ENCODE peak calls at places on chromosomes 11 and 22, in ten cellular contexts. K is M059J; G is Right ventricle myocardium superior; A is left kidney; Q is stomach; L is prostate gland; Z is GM03348; D is naive thymus-derived CD4-positive, alpha-beta T cell; T is RCC 7860; E is NCI-H460. O is an unnamed sample.

GRCh38 chr22:38316340-38317236 is 645 bp downstream of the CSNK1E start:
- DNase-seq in A (peak; percentile 83), D (peak; percentile 61), G (peak; percentile 83), E (no peak), Q (peak; percentile 66), Z (peak; percentile 86), K (peak; percentile 44), L (peak; percentile 68), T (no peak), O (no peak)

GRCh38 chr22:46996595-46997310 is 234.3 kb downstream of the TBC1D22A start:
- DNase-seq in T (no peak), L (no peak), E (no peak), D (no peak), A (no peak), K (peak; percentile 4), Z (no peak), Q (no peak), G (no peak), O (no peak)

GRCh38 chr11:122100222-122101080 is 15.6 kb downstream of the BLID start:
- DNase-seq in K (peak; percentile 65), Q (no peak), T (no peak), Z (peak; percentile 74), A (peak; percentile 79), G (peak; percentile 54), E (no peak), D (no peak), L (peak; percentile 36), O (no peak)

GRCh38 chr22:41822289-41823057 is 10.4 kb upstream of the SREBF2 start:
- DNase-seq in Z (peak; percentile 57), T (peak; percentile 86), A (peak; percentile 72), G (no peak), E (peak; percentile 43), L (peak; percentile 58), D (peak; percentile 75), Q (no peak), K (peak; percentile 84), O (peak; percentile 15)

GRCh38 chr11:113663567-113663966 is 42.5 kb downstream of the TMPRSS5 start:
- DNase-seq in Q (no peak), L (no peak), E (no peak), A (no peak), D (no peak), Z (no peak), G (no peak), T (peak; percentile 67), K (peak; percentile 87), O (no peak)

GRCh38 chr11:57395905-57396623 is 5.6 kb upstream of the PRG2 start:
- DNase-seq in G (no peak), Q (no peak), A (no peak), E (no peak), T (no peak), L (no peak), K (no peak), Z (no peak), D (no peak), O (no peak)

GRCh38 chr22:38467904-38468760 is at the start of gene KDELR3:
- DNase-seq in G (peak; percentile 82), Q (peak; percentile 72), D (no peak), T (peak; percentile 37), K (peak; percentile 64), L (peak; percentile 46), E (peak; percentile 42), A (peak; percentile 81), Z (peak; percentile 99), O (peak; percentile 33)

GRCh38 chr22:41925783-41926460 is 684 bp downstream of the TNFRSF13C start:
- DNase-seq in E (peak; percentile 30), T (no peak), D (peak; percentile 65), Q (peak; percentile 87), L (peak; percentile 43), A (peak; percentile 85), K (no peak), G (peak; percentile 79), Z (peak; percentile 82), O (peak; percentile 74)

GRCh38 chr22:28656156-28656555 is 23.5 kb downstream of the TTC28 start:
- DNase-seq in L (no peak), K (no peak), D (no peak), Z (no peak), E (no peak), G (no peak), T (no peak), A (no peak), Q (no peak), O (no peak)

GRCh38 chr22:37026325-37026724 is 6.8 kb downstream of the MPST start:
- DNase-seq in Z (no peak), Q (no peak), A (no peak), D (no peak), K (no peak), L (no peak), T (no peak), E (no peak), G (no peak), O (no peak)

GRCh38 chr11:44630511-44631210 is 65.2 kb downstream of the CD82 start:
- DNase-seq in Q (peak; percentile 7), L (peak; percentile 2), D (no peak), T (no peak), Z (peak; percentile 2), G (peak; percentile 20), E (no peak), A (no peak), K (no peak), O (no peak)

GRCh38 chr11:61587541-61587941 is 6.7 kb upstream of the SYT7 start:
- DNase-seq in Q (peak; percentile 51), D (peak; percentile 31), T (no peak), Z (peak; percentile 88), A (peak; percentile 77), K (peak; percentile 24), E (no peak), L (peak; percentile 58), G (peak; percentile 72), O (no peak)

GRCh38 chr11:107271425-107271824 is 186.2 kb downstream of the CWF19L2 start:
- DNase-seq in Z (no peak), G (no peak), D (no peak), L (no peak), Q (no peak), T (no peak), K (no peak), A (no peak), E (no peak), O (no peak)

GRCh38 chr11:46976182-46976854 is 39.8 kb downstream of the CSTPP1 start:
- DNase-seq in A (no peak), E (no peak), Z (no peak), K (no peak), D (no peak), L (no peak), G (no peak), Q (no peak), T (no peak), O (no peak)

GRCh38 chr11:92227954-92228935 is 3.6 kb downstream of the FAT3 start:
- DNase-seq in D (no peak), Z (peak; percentile 61), Q (no peak), A (peak; percentile 14), K (peak; percentile 34), E (no peak), T (no peak), G (no peak), L (no peak), O (no peak)

GRCh38 chr11:119729581-119730346 is 764 bp upstream of the NECTIN1 start:
- DNase-seq in T (no peak), Q (peak; percentile 52), A (no peak), L (peak; percentile 68), E (no peak), G (peak; percentile 84), D (no peak), Z (peak; percentile 91), K (peak; percentile 52), O (no peak)

GRCh38 chr11:87331273-87331672 is 293.5 kb downstream of the TMEM135 start:
- DNase-seq in E (no peak), T (no peak), Q (no peak), A (no peak), L (no peak), D (no peak), K (no peak), G (no peak), Z (no peak), O (no peak)

GRCh38 chr22:50696799-50697561 is 24.4 kb downstream of the SHANK3 start:
- DNase-seq in G (peak; percentile 41), Q (no peak), E (no peak), L (no peak), T (no peak), K (no peak), D (no peak), Z (peak; percentile 94), A (peak; percentile 74), O (no peak)

GRCh38 chr11:57460756-57461749 is 725 bp downstream of the RTN4RL2 start:
- DNase-seq in T (no peak), L (no peak), G (peak; percentile 50), Q (no peak), K (no peak), E (no peak), Z (no peak), D (no peak), A (peak; percentile 63), O (no peak)

GRCh38 chr11:118899296-118899688 is 15.6 kb downstream of the CXCR5 start:
- DNase-seq in Z (no peak), A (no peak), T (no peak), L (no peak), Q (no peak), E (no peak), K (no peak), D (peak; percentile 7), G (no peak), O (no peak)

GRCh38 chr11:2509481-2510001 is 64.7 kb downstream of the KCNQ1 start:
- DNase-seq in L (no peak), A (peak; percentile 26), G (peak; percentile 80), E (no peak), D (no peak), T (no peak), Z (peak; percentile 11), Q (peak; percentile 22), K (no peak), O (no peak)

GRCh38 chr22:20671409-20672081 is 102.4 kb upstream of the SERPIND1 start:
- DNase-seq in Z (no peak), K (no peak), L (no peak), T (no peak), G (no peak), Q (no peak), D (no peak), E (no peak), A (no peak), O (no peak)

GRCh38 chr11:33642461-33643166 is 58.0 kb downstream of the C11orf91 start:
- DNase-seq in G (no peak), Q (no peak), K (no peak), Z (no peak), L (no peak), D (no peak), E (no peak), A (no peak), T (no peak), O (no peak)

GRCh38 chr11:15179167-15179566 is 64.4 kb downstream of the INSC start:
- DNase-seq in L (no peak), A (no peak), Z (peak; percentile 82), E (no peak), Q (no peak), G (no peak), T (no peak), D (no peak), K (no peak), O (no peak)

GRCh38 chr11:82927264-82927880 is 25.8 kb downstream of the DDIAS start:
- DNase-seq in Q (no peak), D (peak; percentile 51), L (peak; percentile 38), A (peak; percentile 65), K (peak; percentile 68), T (peak; percentile 55), G (no peak), E (peak; percentile 41), Z (peak; percentile 77), O (no peak)

GRCh38 chr11:3135491-3136440 is 29.3 kb downstream of the OSBPL5 start:
- DNase-seq in T (no peak), A (no peak), L (no peak), Q (no peak), D (no peak), E (no peak), G (peak; percentile 47), K (peak; percentile 28), Z (no peak), O (no peak)

O was measured in activated T-helper 9 cell treated with anti-CD3 and anti-CD28 coated beads, Interleukin-2, amount 50 U/mL, for 16 hours.